ENCODE peak calls at places on chromosomes 16 and 17, in four cellular contexts. One of them, this sample, is unnamed.

GRCh38 chr16:85627835-85628556 is 14.9 kb downstream of the GSE1 start:
- DNase-seq in upper lobe of left lung: no peak
- DNase-seq in H1: no peak
- DNase-seq in A549: no peak
- DNase-seq in this sample: no peak

GRCh38 chr17:48045270-48046001 is 2.7 kb upstream of the NFE2L1 start:
- DNase-seq in A549: no peak
- DNase-seq in H1: no peak
- DNase-seq in upper lobe of left lung: no peak
- DNase-seq in this sample: no peak

GRCh38 chr16:30984669-30985400 is at the start of gene HSD3B7:
- DNase-seq in upper lobe of left lung: peak; percentile 91
- DNase-seq in A549: peak; percentile 95
- DNase-seq in H1: peak; percentile 74
- DNase-seq in this sample: peak; percentile 24

GRCh38 chr17:37648555-37648954 is 5.3 kb upstream of the DDX52 start:
- DNase-seq in A549: no peak
- DNase-seq in H1: no peak
- DNase-seq in upper lobe of left lung: no peak
- DNase-seq in this sample: no peak

GRCh38 chr16:58127033-58127556 is 2.1 kb downstream of the CFAP20 start:
- DNase-seq in A549: no peak
- DNase-seq in H1: no peak
- DNase-seq in upper lobe of left lung: peak; percentile 49
- DNase-seq in this sample: no peak

GRCh38 chr16:67936124-67936875 is at the start of gene PSMB10:
- DNase-seq in H1: no peak
- DNase-seq in A549: peak; percentile 54
- DNase-seq in upper lobe of left lung: peak; percentile 40
- DNase-seq in this sample: peak; percentile 35

GRCh38 chr16:17416461-17417221 is 54.1 kb downstream of the XYLT1 start:
- DNase-seq in upper lobe of left lung: peak; percentile 68
- DNase-seq in A549: no peak
- DNase-seq in H1: no peak
- DNase-seq in this sample: no peak

GRCh38 chr17:6473128-6473767 is 29.0 kb downstream of the PIMREG start:
- DNase-seq in A549: peak; percentile 98
- DNase-seq in upper lobe of left lung: peak; percentile 85
- DNase-seq in H1: no peak
- DNase-seq in this sample: no peak

GRCh38 chr17:33328129-33328528 is 35.0 kb upstream of the ASIC2 start:
- DNase-seq in H1: peak; percentile 10
- DNase-seq in A549: no peak
- DNase-seq in upper lobe of left lung: no peak
- DNase-seq in this sample: no peak

GRCh38 chr16:70478169-70478568 is 23.8 kb downstream of the FCSK start:
- DNase-seq in H1: no peak
- DNase-seq in upper lobe of left lung: no peak
- DNase-seq in A549: no peak
- DNase-seq in this sample: no peak

GRCh38 chr16:70478912-70479341 is 24.5 kb downstream of the FCSK start:
- DNase-seq in A549: no peak
- DNase-seq in upper lobe of left lung: no peak
- DNase-seq in H1: no peak
- DNase-seq in this sample: no peak

GRCh38 chr16:70474320-70475053 is 20.1 kb downstream of the FCSK start:
- DNase-seq in A549: no peak
- DNase-seq in H1: no peak
- DNase-seq in upper lobe of left lung: no peak
- DNase-seq in this sample: no peak

GRCh38 chr16:70475054-70475871 is 20.9 kb downstream of the FCSK start:
- DNase-seq in upper lobe of left lung: no peak
- DNase-seq in A549: no peak
- DNase-seq in H1: no peak
- DNase-seq in this sample: no peak

DNA sequence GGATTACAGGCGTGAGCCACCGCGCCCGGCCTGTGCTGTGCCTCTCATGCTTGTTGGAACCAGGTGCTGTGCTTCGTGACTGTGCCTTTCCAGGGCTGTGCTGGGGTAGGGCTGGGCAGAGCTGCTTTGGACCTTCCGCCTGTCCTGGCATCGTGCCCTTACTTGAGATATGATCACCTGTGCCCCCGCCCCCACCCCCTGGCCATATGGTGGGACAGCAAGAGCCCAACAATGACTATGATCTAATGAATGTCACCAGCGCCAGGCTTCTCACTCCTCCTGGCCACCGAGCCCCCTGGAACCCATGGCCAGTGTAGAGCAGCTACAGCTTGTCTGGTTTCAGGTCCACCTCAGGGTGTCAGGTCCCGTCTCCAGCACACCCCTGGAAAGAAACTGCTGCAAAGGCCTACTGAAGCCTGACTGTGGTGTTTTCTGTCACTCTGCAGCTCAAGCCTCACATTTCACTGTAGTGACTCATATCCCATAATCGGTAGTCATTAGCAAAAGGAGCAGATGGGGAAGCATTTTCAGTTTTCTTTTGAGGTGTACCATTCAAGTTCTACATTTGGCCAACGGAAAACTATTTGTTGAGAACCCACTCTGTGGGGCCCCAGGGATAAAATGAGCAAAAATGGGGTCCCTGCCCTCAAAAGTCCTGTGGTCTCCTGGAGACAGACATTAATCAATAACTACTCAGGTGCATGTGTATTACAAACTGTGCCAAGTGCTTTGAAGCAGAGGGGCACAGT is 22.1 kb downstream of the FCSK start:
- DNase-seq in A549: no peak
- DNase-seq in upper lobe of left lung: no peak
- DNase-seq in H1: no peak
- DNase-seq in this sample: no peak
- H3K4me3 ChIP-seq in A549: no peak overlapping the region
- H3K4me3 ChIP-seq in upper lobe of left lung: no peak overlapping the region
- H3K4me3 ChIP-seq in H1: no peak overlapping the region
- H3K4me3 ChIP-seq in this sample: no peak overlapping the region

DNA sequence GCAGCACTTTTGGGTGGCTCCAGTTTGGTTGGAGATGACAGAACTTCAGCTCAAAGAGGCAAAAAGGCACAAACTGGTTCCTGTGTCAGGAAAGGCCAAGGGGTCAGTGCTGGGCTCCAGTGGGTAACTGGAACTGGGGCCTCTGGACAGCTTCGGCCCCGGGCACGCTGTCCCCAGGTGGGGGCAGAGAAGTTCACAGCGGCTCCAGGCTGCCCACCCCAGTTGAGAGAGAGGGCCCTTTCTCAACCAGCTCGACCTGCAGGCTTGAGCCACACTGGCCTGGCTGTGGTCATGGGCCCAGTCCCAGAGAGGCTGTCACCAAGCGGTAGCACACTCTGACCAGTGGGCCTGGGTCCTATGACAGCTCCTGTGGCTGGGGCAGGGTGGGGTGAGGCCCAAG is 24.5 kb downstream of the ADCY7 start:
- DNase-seq in A549: no peak
- DNase-seq in upper lobe of left lung: no peak
- DNase-seq in H1: no peak
- DNase-seq in this sample: no peak
- TF ChIP-seq POLR2A in A549: no peak
- TF ChIP-seq POLR2A in upper lobe of left lung: no peak
- TF ChIP-seq POLR2A in H1: no peak
- TF ChIP-seq POLR2A in this sample: no peak

GRCh38 chr16:90034504-90034903 is 15.2 kb upstream of the DBNDD1 start:
- DNase-seq in H1: no peak
- DNase-seq in A549: no peak
- DNase-seq in upper lobe of left lung: no peak
- DNase-seq in this sample: no peak
- H3K27ac ChIP-seq in H1: no peak overlapping the region
- H3K27ac ChIP-seq in A549: no peak overlapping the region
- H3K27ac ChIP-seq in upper lobe of left lung: no peak overlapping the region
- H3K27ac ChIP-seq in this sample: no peak overlapping the region

GRCh38 chr17:41666336-41666680 is 22.4 kb upstream of the EIF1 start:
- DNase-seq in upper lobe of left lung: peak; percentile 66
- DNase-seq in H1: no peak
- DNase-seq in A549: peak; percentile 52
- DNase-seq in this sample: no peak
- H3K4me3 ChIP-seq in upper lobe of left lung: no peak overlapping the region
- H3K4me3 ChIP-seq in H1: peak overlapping the region; percentile 42
- H3K4me3 ChIP-seq in A549: peak overlapping the region; percentile 47
- H3K4me3 ChIP-seq in this sample: peak overlapping the region; percentile 54

DNA sequence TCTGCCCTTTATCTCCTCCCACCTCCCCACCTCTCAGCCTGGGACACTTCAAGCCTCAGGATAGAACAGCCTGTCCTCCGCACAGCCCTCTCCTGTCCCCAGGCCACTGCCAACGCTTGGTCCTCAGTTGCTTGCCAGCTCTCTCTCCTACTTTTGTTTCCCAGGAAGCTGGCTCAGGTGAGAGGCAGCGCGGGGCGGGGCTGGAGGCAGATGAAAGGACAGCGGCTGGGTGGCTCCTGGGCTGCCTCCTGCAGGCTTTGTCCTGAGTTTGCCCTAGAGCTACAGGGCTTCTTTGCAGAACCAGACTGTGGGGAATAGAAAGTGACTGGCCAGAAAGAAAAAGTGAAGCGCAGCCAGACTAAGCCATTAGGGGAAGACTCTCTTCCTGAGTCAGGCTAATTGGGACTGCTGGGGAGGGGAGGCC is 48.2 kb upstream of the CDC42EP4 start:
- DNase-seq in upper lobe of left lung: peak; percentile 93
- DNase-seq in H1: peak; percentile 59
- DNase-seq in A549: no peak
- DNase-seq in this sample: no peak
- TF ChIP-seq POLR2A in upper lobe of left lung: no peak
- TF ChIP-seq POLR2A in H1: no peak
- TF ChIP-seq POLR2A in A549: no peak
- TF ChIP-seq POLR2A in this sample: no peak

GRCh38 chr17:4899341-4900230 is at the start of gene C17orf107:
- DNase-seq in H1: no peak
- DNase-seq in upper lobe of left lung: peak; percentile 94
- DNase-seq in A549: no peak
- DNase-seq in this sample: no peak

GRCh38 chr17:4902540-4902939 is 358 bp downstream of the CHRNE start:
- DNase-seq in H1: no peak
- DNase-seq in A549: no peak
- DNase-seq in upper lobe of left lung: no peak
- DNase-seq in this sample: no peak

GRCh38 chr17:4901648-4902344 is 1.1 kb downstream of the CHRNE start:
- DNase-seq in H1: no peak
- DNase-seq in upper lobe of left lung: peak; percentile 75
- DNase-seq in A549: no peak
- DNase-seq in this sample: no peak

GRCh38 chr17:4900231-4901107 is 1.1 kb downstream of the C17orf107 start:
- DNase-seq in H1: no peak
- DNase-seq in upper lobe of left lung: peak; percentile 42
- DNase-seq in A549: no peak
- DNase-seq in this sample: no peak

GRCh38 chr17:4901108-4901647 is 1.7 kb downstream of the CHRNE start:
- DNase-seq in upper lobe of left lung: no peak
- DNase-seq in H1: no peak
- DNase-seq in A549: no peak
- DNase-seq in this sample: no peak
- H3K27ac ChIP-seq in upper lobe of left lung: peak overlapping the region; percentile 74
- H3K27ac ChIP-seq in H1: no peak overlapping the region
- H3K27ac ChIP-seq in A549: no peak overlapping the region
- H3K27ac ChIP-seq in this sample: no peak overlapping the region

GRCh38 chr16:23952128-23953041 is 116.6 kb downstream of the PRKCB start:
- DNase-seq in upper lobe of left lung: peak; percentile 50
- DNase-seq in H1: no peak
- DNase-seq in A549: no peak
- DNase-seq in this sample: no peak
- H3K4me3 ChIP-seq in upper lobe of left lung: no peak overlapping the region
- H3K4me3 ChIP-seq in H1: no peak overlapping the region
- H3K4me3 ChIP-seq in A549: no peak overlapping the region
- H3K4me3 ChIP-seq in this sample: no peak overlapping the region

GRCh38 chr17:27455914-27456680 is at the start of gene KSR1:
- DNase-seq in H1: peak; percentile 53
- DNase-seq in upper lobe of left lung: peak; percentile 90
- DNase-seq in A549: peak; percentile 85
- DNase-seq in this sample: peak; percentile 40
- TF ChIP-seq POLR2A in H1: no peak
- TF ChIP-seq POLR2A in upper lobe of left lung: peak; percentile 63
- TF ChIP-seq POLR2A in A549: peak; percentile 56
- TF ChIP-seq POLR2A in this sample: peak; percentile 78